ENCODE peak calls at places on chromosome 13, in ten cellular contexts. X is right lobe of liver, I is Panc1, E is gastrocnemius medialis, O is mucosa of descending colon, R is lower lobe of right lung, U is right cardiac atrium, W is GM23338, P is left lung, D is HepG2. B is an unnamed sample. For H3K4me1, the result is how much of the 10 kb centered on the place peaks cover.

GRCh38 chr13:110509971-110510786 is 51.3 kb downstream of the RAB20 start:
- ATAC-seq in E (no peak), D (no peak), R (no peak), I (peak), X (no peak), U (peak), O (no peak), P (no peak), W (peak), B (peak)

GRCh38 chr13:98228661-98229349 is 51.7 kb upstream of the RNF113B start:
- ATAC-seq in R (no peak), E (no peak), O (no peak), I (no peak), P (no peak), W (no peak), X (peak), U (no peak), D (no peak), B (no peak)

GRCh38 chr13:107301724-107302374 is 733.9 kb upstream of the ARGLU1 start:
- ATAC-seq in W (peak), D (no peak), U (no peak), P (no peak), E (no peak), I (no peak), O (no peak), X (no peak), R (no peak), B (no peak)

GRCh38 chr13:23817833-23818232 is 71.4 kb downstream of the MIPEP start:
- ATAC-seq in U (no peak), E (no peak), O (no peak), X (no peak), D (no peak), W (no peak), P (no peak), I (no peak), R (peak), B (no peak)

GRCh38 chr13:35365885-35366284 is 110.6 kb downstream of the MAB21L1 start:
- ATAC-seq in D (no peak), U (no peak), P (no peak), O (no peak), W (no peak), E (no peak), I (no peak), X (no peak), R (no peak), B (no peak)

GRCh38 chr13:43878897-43879322 is 630 bp downstream of the CCDC122 start:
- ATAC-seq in U (peak), X (peak), P (peak), I (peak), W (peak), R (peak), E (peak), O (peak), D (peak), B (peak)

GRCh38 chr13:86269511-86269910 is 470.3 kb upstream of the SLITRK6 start:
- ATAC-seq in O (no peak), D (no peak), X (no peak), P (no peak), E (no peak), W (no peak), U (no peak), I (no peak), R (no peak), B (no peak)

GRCh38 chr13:23652909-23653726 is 82.9 kb downstream of the TNFRSF19 start:
- ATAC-seq in R (no peak), O (no peak), P (no peak), E (no peak), W (no peak), I (no peak), U (peak), D (peak), X (no peak), B (no peak)

GRCh38 chr13:89199138-89199537 is 1528.0 kb downstream of the SLITRK5 start:
- ATAC-seq in E (no peak), W (no peak), O (no peak), X (no peak), I (no peak), P (no peak), D (no peak), U (no peak), R (no peak), B (no peak)

GRCh38 chr13:21079761-21080730 is 18.7 kb upstream of the LATS2 start:
- ATAC-seq in W (no peak), D (peak), O (peak), E (peak), X (peak), R (peak), I (no peak), U (peak), P (peak), B (peak)
- H3K4me3 ChIP-seq in W (no peak), D (no peak), O (no peak), E (peak), X (no peak), R (no peak), I (no peak), U (peak), P (no peak), B (no peak)

GRCh38 chr13:76751278-76751677 is 134.9 kb downstream of the KCTD12 start:
- ATAC-seq in O (no peak), P (no peak), D (no peak), R (no peak), W (no peak), E (no peak), I (no peak), U (no peak), X (peak), B (no peak)
- H3K4me1 ChIP-seq in O (under half), P (under half), D (under half), R (under half), W (under half), E (under half), I (under half), U (under half), X (under half), B (under half)

GRCh38 chr13:59643906-59644626 is 519.7 kb downstream of the DIAPH3 start:
- ATAC-seq in X (no peak), P (no peak), E (no peak), W (peak), O (no peak), I (no peak), U (no peak), D (no peak), R (no peak), B (no peak)
- H3K4me3 ChIP-seq in X (no peak), P (no peak), E (no peak), W (no peak), O (no peak), I (no peak), U (no peak), D (no peak), R (no peak), B (no peak)

GRCh38 chr13:21539687-21540086 is 64.3 kb downstream of the MICU2 start:
- ATAC-seq in I (no peak), O (no peak), R (no peak), U (no peak), P (no peak), W (no peak), X (no peak), E (no peak), D (no peak), B (no peak)
- H3K4me1 ChIP-seq in I (under half), O (under half), R (under half), U (under half), P (under half), W (under half), X (under half), E (under half), D (under half), B (under half)